ENCODE peak calls at places on chromosomes 16 and 17, in four cellular contexts. L, Q, D and B are unnamed samples.

GRCh38 chr16:4384497-4384896 is 12.8 kb downstream of the VASN start:
- DNase-seq in L (no peak), Q (no peak), D (no peak), B (no peak)

GRCh38 chr17:82753201-82753464 is 1.3 kb downstream of the TBCD start:
- DNase-seq in L (no peak), Q (no peak), D (no peak), B (no peak)

GRCh38 chr16:68005786-68006286 is 6.6 kb upstream of the DPEP2 start:
- DNase-seq in L (peak), Q (no peak), D (no peak), B (peak)

GRCh38 chr16:16029431-16030011 is 80.1 kb downstream of the ABCC1 start:
- DNase-seq in L (peak), Q (no peak), D (no peak), B (no peak)

GRCh38 chr16:4058386-4058785 is 57.9 kb downstream of the ADCY9 start:
- DNase-seq in L (no peak), Q (no peak), D (no peak), B (no peak)

GRCh38 chr17:9529033-9529748 is 46.4 kb downstream of the STX8 start:
- DNase-seq in L (peak), Q (no peak), D (no peak), B (no peak)

GRCh38 chr17:17141860-17142552 is 64.1 kb downstream of the PLD6 start:
- DNase-seq in L (peak), Q (peak), D (no peak), B (peak)

GRCh38 chr17:27315322-27315721 is 21.4 kb downstream of the WSB1 start:
- DNase-seq in L (peak), Q (no peak), D (no peak), B (no peak)

GRCh38 chr16:81600275-81600674 is 155.7 kb downstream of the CMIP start:
- DNase-seq in L (peak), Q (no peak), D (no peak), B (no peak)

GRCh38 chr17:47735536-47736011 is 2.5 kb downstream of the TBX21 start:
- DNase-seq in L (no peak), Q (no peak), D (no peak), B (peak)

GRCh38 chr17:60971515-60972369 is 294.1 kb downstream of the BCAS3 start:
- DNase-seq in L (peak), Q (peak), D (peak), B (peak)

GRCh38 chr17:59093702-59094231 is 12.9 kb downstream of the TRIM37 start:
- DNase-seq in L (peak), Q (no peak), D (no peak), B (no peak)

GRCh38 chr17:63480826-63481487 is 4.1 kb downstream of the ACE start:
- DNase-seq in L (no peak), Q (no peak), D (peak), B (no peak)

GRCh38 chr16:82451449-82451848 is 175.3 kb upstream of the CDH13 start:
- DNase-seq in L (no peak), Q (no peak), D (no peak), B (no peak)

GRCh38 chr16:89863741-89864391 is 9.5 kb upstream of the TCF25 start:
- DNase-seq in L (peak), Q (no peak), D (no peak), B (peak)

GRCh38 chr17:81192386-81193050 is 26.5 kb upstream of the AATK start:
- DNase-seq in L (no peak), Q (no peak), D (no peak), B (no peak)

GRCh38 chr17:82023447-82024241 is 539 bp downstream of the LRRC45 start:
- DNase-seq in L (peak), Q (no peak), D (no peak), B (no peak)

GRCh38 chr17:65931246-65932149 is 260.4 kb downstream of the CEP112 start:
- DNase-seq in L (no peak), Q (no peak), D (no peak), B (no peak)

GRCh38 chr16:30151091-30151490 is 28.1 kb upstream of the MAPK3 start:
- DNase-seq in L (no peak), Q (no peak), D (no peak), B (no peak)

GRCh38 chr16:14289692-14290340 is 218.7 kb downstream of the MRTFB start:
- DNase-seq in L (no peak), Q (no peak), D (peak), B (peak)

GRCh38 chr17:82655523-82655922 is 7.3 kb upstream of the WDR45B start:
- DNase-seq in L (no peak), Q (no peak), D (no peak), B (no peak)

GRCh38 chr17:34503804-34504203 is 75.6 kb upstream of the TMEM132E start:
- DNase-seq in L (no peak), Q (no peak), D (no peak), B (no peak)

GRCh38 chr17:38605230-38605851 is 411 bp downstream of the SRCIN1 start:
- DNase-seq in L (no peak), Q (no peak), D (peak), B (no peak)

GRCh38 chr17:69518951-69519350 is 104.5 kb downstream of the MAP2K6 start:
- DNase-seq in L (no peak), Q (no peak), D (no peak), B (no peak)

GRCh38 chr17:18229254-18229653 is 3.8 kb downstream of the LLGL1 start:
- DNase-seq in L (no peak), Q (no peak), D (no peak), B (no peak)

GRCh38 chr17:40485851-40486512 is 15.4 kb downstream of the TNS4 start:
- DNase-seq in L (peak), Q (no peak), D (no peak), B (no peak)

GRCh38 chr16:68384293-68385255 is 63.7 kb downstream of the SMPD3 start:
- DNase-seq in L (no peak), Q (no peak), D (no peak), B (no peak)

GRCh38 chr17:4583796-4584124 is 569 bp upstream of the SMTNL2 start:
- DNase-seq in L (peak), Q (no peak), D (no peak), B (no peak)

GRCh38 chr17:82668631-82669099 is 20.4 kb upstream of the WDR45B start:
- DNase-seq in L (peak), Q (peak), D (no peak), B (peak)

GRCh38 chr17:46003907-46004748 is 5.1 kb downstream of the STH start:
- DNase-seq in L (peak), Q (no peak), D (peak), B (no peak)

GRCh38 chr16:71205482-71206131 is 24.9 kb downstream of the HYDIN start:
- DNase-seq in L (no peak), Q (no peak), D (no peak), B (no peak)

GRCh38 chr16:35298460-35299243 is 1839.2 kb downstream of the TP53TG3F start:
- DNase-seq in L (no peak), Q (no peak), D (no peak), B (no peak)

GRCh38 chr17:82297804-82298537 is 19.4 kb downstream of the CD7 start:
- DNase-seq in L (peak), Q (peak), D (peak), B (peak)

GRCh38 chr16:84379731-84380369 is 11.5 kb downstream of the ATP2C2 start:
- DNase-seq in L (no peak), Q (no peak), D (no peak), B (no peak)

GRCh38 chr16:2015117-2015946 is 4.3 kb upstream of the NPW start:
- DNase-seq in L (no peak), Q (no peak), D (no peak), B (no peak)

GRCh38 chr17:63436523-63437110 is 9.5 kb downstream of the CYB561 start:
- DNase-seq in L (peak), Q (no peak), D (no peak), B (no peak)

GRCh38 chr16:21128991-21129390 is 21.7 kb downstream of the DNAH3 start:
- DNase-seq in L (no peak), Q (no peak), D (no peak), B (no peak)

GRCh38 chr16:17171250-17172143 is 299.3 kb downstream of the XYLT1 start:
- DNase-seq in L (no peak), Q (no peak), D (no peak), B (no peak)

GRCh38 chr17:79644617-79645016 is 33.8 kb upstream of the RBFOX3 start:
- DNase-seq in L (no peak), Q (no peak), D (no peak), B (no peak)

GRCh38 chr16:53434436-53435065 is at the start of gene RBL2:
- DNase-seq in L (peak), Q (peak), D (peak), B (peak)